ENCODE peak calls at places on chromosomes 6 and 20, in eight cellular contexts. W is psoas muscle; D is CD4-positive, alpha-beta T cell; N is spleen; V is uterus; A is effector memory CD4-positive, alpha-beta T cell; G is pancreas; L is CD8-positive, alpha-beta T cell. K is an unnamed sample.

GRCh38 chr6:46290435-46290834 is 119.7 kb upstream of the ENPP5 start:
- DNase-seq in D (no peak), G (no peak), V (no peak), L (no peak), A (no peak), N (no peak), W (no peak), K (no peak)

GRCh38 chr6:41286544-41287346 is at the start of gene TREM1:
- DNase-seq in D (no peak), G (no peak), L (no peak), N (peak), V (no peak), A (no peak), W (peak), K (no peak)

GRCh38 chr6:20203561-20204528 is 8.4 kb downstream of the MBOAT1 start:
- DNase-seq in W (no peak), A (no peak), D (no peak), L (no peak), N (no peak), G (no peak), V (no peak), K (no peak)

GRCh38 chr6:144335315-144335861 is 50.3 kb downstream of the UTRN start:
- DNase-seq in W (no peak), G (no peak), A (no peak), D (no peak), V (no peak), L (no peak), N (no peak), K (no peak)

GRCh38 chr20:6746901-6747609 is 20.4 kb upstream of the BMP2 start:
- DNase-seq in V (no peak), G (no peak), L (no peak), W (no peak), A (no peak), D (no peak), N (no peak), K (no peak)

GRCh38 chr20:1637226-1637625 is 17.4 kb upstream of the SIRPB1 start:
- DNase-seq in D (no peak), L (no peak), A (no peak), N (no peak), V (no peak), W (no peak), G (no peak), K (no peak)

GRCh38 chr20:5714261-5715041 is 35.8 kb upstream of the SHLD1 start:
- DNase-seq in N (no peak), V (no peak), L (peak), W (no peak), A (peak), G (no peak), D (peak), K (no peak)

GRCh38 chr6:156832166-156832743 is 55.1 kb downstream of the ARID1B start:
- DNase-seq in V (no peak), G (no peak), A (no peak), L (no peak), W (peak), N (no peak), D (no peak), K (no peak)

GRCh38 chr6:103122766-103123601 is 1729.5 kb downstream of the GRIK2 start:
- DNase-seq in G (peak), L (no peak), D (no peak), A (no peak), N (no peak), W (no peak), V (no peak), K (peak)

GRCh38 chr6:155524249-155524651 is 68.6 kb upstream of the NOX3 start:
- DNase-seq in N (no peak), A (no peak), G (no peak), L (no peak), W (no peak), D (no peak), V (no peak), K (no peak)

GRCh38 chr6:135159531-135159930 is 21.6 kb upstream of the MYB start:
- DNase-seq in D (no peak), A (no peak), V (no peak), W (no peak), L (no peak), N (no peak), G (no peak), K (no peak)

GRCh38 chr6:1136415-1136774 is 175.5 kb upstream of the FOXQ1 start:
- DNase-seq in G (no peak), L (no peak), V (no peak), A (no peak), D (no peak), N (no peak), W (no peak), K (peak)

GRCh38 chr6:77650098-77650663 is 2.7 kb upstream of the MEI4 start:
- DNase-seq in V (peak), A (no peak), G (peak), W (peak), D (no peak), L (no peak), N (peak), K (no peak)

GRCh38 chr6:52931351-52931750 is 21.9 kb upstream of the GSTA3 start:
- DNase-seq in N (no peak), L (no peak), A (no peak), V (no peak), D (no peak), G (no peak), W (no peak), K (no peak)

GRCh38 chr20:18907353-18907752 is 93.8 kb downstream of the SCP2D1 start:
- DNase-seq in L (no peak), V (no peak), D (no peak), N (no peak), G (no peak), W (no peak), A (no peak), K (no peak)

GRCh38 chr20:3307695-3308094 is 68.7 kb upstream of the SLC4A11 start:
- DNase-seq in L (no peak), D (no peak), V (no peak), W (no peak), N (no peak), A (no peak), G (no peak), K (no peak)

GRCh38 chr6:149454405-149454848 is 30.4 kb downstream of the ZC3H12D start:
- DNase-seq in A (no peak), G (peak), V (peak), L (no peak), D (no peak), W (peak), N (peak), K (peak)

GRCh38 chr6:25477006-25477590 is 174.9 kb upstream of the SCGN start:
- DNase-seq in N (no peak), G (no peak), A (no peak), L (no peak), W (no peak), V (no peak), D (no peak), K (no peak)

GRCh38 chr6:79353226-79353625 is 118.7 kb upstream of the HMGN3 start:
- DNase-seq in L (no peak), V (no peak), G (no peak), N (no peak), W (no peak), D (no peak), A (no peak), K (no peak)

GRCh38 chr6:113103618-113104390 is 753.3 kb upstream of the MARCKS start:
- DNase-seq in N (no peak), W (no peak), A (no peak), G (no peak), V (no peak), D (no peak), L (no peak), K (no peak)

GRCh38 chr6:1395496-1395895 is 6.1 kb downstream of the FOXF2 start:
- DNase-seq in G (no peak), A (no peak), L (no peak), N (no peak), D (no peak), W (no peak), V (no peak), K (no peak)

GRCh38 chr6:10951675-10952282 is 64.9 kb downstream of the SYCP2L start:
- DNase-seq in D (no peak), L (no peak), G (no peak), V (no peak), N (no peak), A (no peak), W (no peak), K (no peak)

GRCh38 chr6:110366241-110366640 is 8.1 kb upstream of the METTL24 start:
- DNase-seq in N (no peak), L (no peak), W (no peak), A (no peak), V (no peak), G (no peak), D (no peak), K (no peak)

GRCh38 chr6:42403831-42404230 is 47.9 kb downstream of the TRERF1 start:
- DNase-seq in W (no peak), D (no peak), L (no peak), A (no peak), V (no peak), N (no peak), G (no peak), K (no peak)

GRCh38 chr6:15444081-15444731 is 198.3 kb downstream of the JARID2 start:
- DNase-seq in V (no peak), A (no peak), G (no peak), D (no peak), W (no peak), N (no peak), L (no peak), K (no peak)

GRCh38 chr6:107956586-107957164 is 1.3 kb downstream of the SEC63 start:
- DNase-seq in V (no peak), N (no peak), L (no peak), W (no peak), A (no peak), D (no peak), G (no peak), K (no peak)

GRCh38 chr6:5132741-5133140 is 47.6 kb downstream of the PPP1R3G start:
- DNase-seq in V (peak), L (no peak), W (peak), G (no peak), D (no peak), N (peak), A (no peak), K (no peak)

DNA sequence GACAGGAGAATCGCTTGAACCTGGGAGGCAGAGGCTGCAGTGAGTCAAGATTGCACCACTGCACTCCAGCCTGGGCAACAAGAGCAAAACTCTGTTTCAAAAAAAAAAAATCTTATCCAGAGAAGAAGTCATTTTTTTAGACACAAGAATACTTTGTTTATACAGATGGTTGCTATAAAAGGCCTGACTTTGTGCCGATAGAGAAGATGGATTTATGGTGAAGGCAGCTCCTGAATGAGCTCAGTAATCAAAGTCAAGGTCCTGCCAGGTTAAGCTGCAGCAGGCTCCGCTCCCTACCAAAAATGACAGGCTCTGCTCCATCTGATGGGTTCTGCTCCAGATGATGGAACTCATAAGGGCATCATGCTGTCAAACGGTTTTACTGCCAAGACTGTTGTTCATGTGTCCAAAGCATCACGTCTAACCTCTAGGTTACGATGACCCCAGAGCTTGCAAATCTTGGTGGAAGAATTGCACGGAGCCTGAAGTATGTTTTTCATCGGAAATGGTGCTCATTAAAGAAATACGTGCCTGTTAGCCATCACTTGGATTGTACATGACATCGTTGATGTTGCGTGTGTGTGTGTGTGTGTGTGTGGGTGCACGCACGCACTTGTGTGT is 19.1 kb upstream of the PTGIS start:
- DNase-seq in L (no peak), A (no peak), V (peak), N (no peak), D (no peak), G (no peak), W (no peak), K (no peak)
- H3K27ac ChIP-seq in L (no peak), A (no peak), V (peak), N (no peak), D (no peak), G (no peak), W (no peak), K (no peak)

GRCh38 chr6:127190552-127190951 is 72.1 kb downstream of the RSPO3 start:
- DNase-seq in L (no peak), D (no peak), G (no peak), W (no peak), N (no peak), V (no peak), A (no peak), K (no peak)

GRCh38 chr6:127192911-127193503 is 73.7 kb upstream of the RNF146 start:
- DNase-seq in N (no peak), V (no peak), W (no peak), A (no peak), G (no peak), L (no peak), D (no peak), K (no peak)

GRCh38 chr6:127195833-127196232 is 70.8 kb upstream of the RNF146 start:
- DNase-seq in V (no peak), G (no peak), W (no peak), L (no peak), N (no peak), D (no peak), A (no peak), K (no peak)

GRCh38 chr6:127188752-127189151 is 70.3 kb downstream of the RSPO3 start:
- DNase-seq in D (no peak), N (no peak), G (no peak), A (no peak), L (no peak), V (no peak), W (no peak), K (no peak)

GRCh38 chr6:127191716-127192115 is 73.2 kb downstream of the RSPO3 start:
- DNase-seq in D (no peak), L (no peak), A (no peak), N (no peak), W (no peak), V (no peak), G (no peak), K (no peak)
- H3K27ac ChIP-seq in D (no peak), L (no peak), A (no peak), N (peak), W (peak), V (peak), G (no peak), K (no peak)

GRCh38 chr6:44072959-44073611 is 54.2 kb downstream of the MRPL14 start:
- DNase-seq in D (peak), G (peak), V (peak), L (peak), N (peak), W (peak), A (peak), K (no peak)
- H3K27ac ChIP-seq in D (no peak), G (no peak), V (peak), L (no peak), N (no peak), W (peak), A (no peak), K (no peak)

DNA sequence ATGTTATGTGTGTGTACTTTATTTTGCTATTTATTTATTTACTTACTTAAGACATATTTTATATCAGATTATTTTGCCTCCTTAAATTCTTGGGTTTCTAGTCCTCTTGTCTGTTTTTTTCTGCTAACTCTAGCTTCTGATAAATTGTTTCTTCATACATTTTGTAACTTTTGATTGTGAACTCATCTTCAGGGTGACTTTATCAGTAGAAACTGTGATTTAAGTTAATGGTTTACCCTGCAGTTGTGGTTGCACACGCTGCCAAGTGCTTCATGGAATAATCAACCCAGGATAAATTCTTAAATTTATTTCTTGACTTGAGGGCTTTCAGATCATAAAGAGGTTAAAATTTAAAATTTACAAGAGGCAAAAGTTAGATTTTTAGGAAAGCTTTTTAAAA is 173.3 kb downstream of the CENPW start:
- DNase-seq in W (no peak), V (no peak), A (no peak), G (no peak), D (no peak), N (no peak), L (no peak), K (no peak)
- H3K27ac ChIP-seq in W (no peak), V (no peak), A (no peak), G (no peak), D (no peak), N (no peak), L (no peak), K (no peak)

GRCh38 chr6:143213977-143214376 is 153.3 kb downstream of the AIG1 start:
- DNase-seq in W (no peak), D (no peak), A (no peak), L (no peak), V (no peak), N (no peak), G (no peak), K (no peak)
- H3K27ac ChIP-seq in W (no peak), D (no peak), A (no peak), L (no peak), V (no peak), N (no peak), G (no peak), K (no peak)

GRCh38 chr6:159790947-159791598 is 806 bp downstream of the MRPL18 start:
- DNase-seq in W (no peak), N (peak), L (no peak), D (no peak), G (peak), V (no peak), A (peak), K (no peak)
- H3K27ac ChIP-seq in W (peak), N (peak), L (peak), D (peak), G (peak), V (peak), A (peak), K (peak)

K was measured in caudate nucleus.